ENCODE peak calls at places on chromosome 12, in six cellular contexts. K is activated T-helper 9 cell treated with anti-CD3 and anti-CD28 coated beads, Interleukin-2, amount 50 U/mL, for 16 hours; V is ELR; S is GF-D8; D is HS-27A; G is HCEC 1CT. T is an unnamed sample.

GRCh38 chr12:116948298-116948697 is 37.5 kb downstream of the FBXW8 start:
- DNase-seq in K (no peak), V (no peak), S (no peak), D (no peak), G (no peak), T (no peak)

GRCh38 chr12:2198088-2198501 is 145.3 kb downstream of the CACNA1C start:
- DNase-seq in K (no peak), V (peak; percentile 85), S (no peak), D (no peak), G (peak; percentile 69), T (peak; percentile 82)

GRCh38 chr12:120181991-120182631 is 12.4 kb downstream of the GCN1 start:
- DNase-seq in K (no peak), V (peak; percentile 69), S (no peak), D (no peak), G (peak; percentile 47), T (peak; percentile 23)

GRCh38 chr12:56591961-56592360 is 38.2 kb downstream of the BAZ2A start:
- DNase-seq in K (no peak), V (no peak), S (no peak), D (no peak), G (no peak), T (no peak)

GRCh38 chr12:79069009-79069408 is 204.4 kb downstream of the SYT1 start:
- DNase-seq in K (no peak), V (no peak), S (no peak), D (no peak), G (no peak), T (no peak)

GRCh38 chr12:69254046-69254445 is 14.7 kb downstream of the CPSF6 start:
- DNase-seq in K (no peak), V (peak; percentile 65), S (no peak), D (no peak), G (peak; percentile 50), T (peak; percentile 10)

GRCh38 chr12:132506730-132507538 is 17.0 kb downstream of the FBRSL1 start:
- DNase-seq in K (peak; percentile 36), V (peak; percentile 43), S (peak; percentile 81), D (no peak), G (peak; percentile 12), T (peak; percentile 51)

GRCh38 chr12:124696689-124697476 is 129.5 kb upstream of the NCOR2 start:
- DNase-seq in K (no peak), V (no peak), S (no peak), D (no peak), G (no peak), T (no peak)

GRCh38 chr12:70049596-70050360 is 193.5 kb upstream of the CNOT2 start:
- DNase-seq in K (no peak), V (no peak), S (no peak), D (no peak), G (no peak), T (no peak)

GRCh38 chr12:107732365-107732764 is 28.6 kb downstream of the PRDM4 start:
- DNase-seq in K (no peak), V (no peak), S (no peak), D (no peak), G (no peak), T (no peak)

GRCh38 chr12:124527861-124528561 is 39.4 kb downstream of the NCOR2 start:
- DNase-seq in K (no peak), V (peak; percentile 59), S (no peak), D (no peak), G (no peak), T (no peak)

T was measured in HTR-8/SVneo.